ENCODE peak calls at places on chromosomes 1 and 21, in ten cellular contexts. M, D, T, U, V, J, S, N, G and Z are unnamed samples.

GRCh38 chr1:31007462-31007991 is 58.0 kb downstream of the PUM1 start:
- DNase-seq in M (no peak), D (no peak), T (no peak), U (no peak), V (no peak), J (peak), S (no peak), N (no peak), G (no peak), Z (no peak)

GRCh38 chr1:101112051-101112770 is 86.6 kb upstream of the DPH5 start:
- DNase-seq in M (no peak), D (no peak), T (no peak), U (peak), V (no peak), J (no peak), S (no peak), N (no peak), G (peak), Z (peak)

GRCh38 chr1:153494976-153495535 is 34.6 kb upstream of the S100A7 start:
- DNase-seq in M (peak), D (peak), T (peak), U (peak), V (peak), J (peak), S (peak), N (peak), G (no peak), Z (peak)

GRCh38 chr21:34642211-34643075 is 26.4 kb upstream of the CLIC6 start:
- DNase-seq in M (no peak), D (no peak), T (no peak), U (no peak), V (no peak), J (no peak), S (peak), N (no peak), G (peak), Z (peak)

GRCh38 chr1:115092214-115092613 is 2.9 kb upstream of the TSPAN2 start:
- DNase-seq in M (no peak), D (no peak), T (no peak), U (no peak), V (no peak), J (no peak), S (no peak), N (no peak), G (no peak), Z (no peak)

GRCh38 chr1:246267426-246267825 is 239.7 kb downstream of the SMYD3 start:
- DNase-seq in M (no peak), D (no peak), T (no peak), U (no peak), V (peak), J (no peak), S (no peak), N (no peak), G (no peak), Z (no peak)

GRCh38 chr21:37793660-37794059 is 122.6 kb downstream of the KCNJ6 start:
- DNase-seq in M (no peak), D (no peak), T (no peak), U (no peak), V (no peak), J (no peak), S (no peak), N (no peak), G (no peak), Z (no peak)

GRCh38 chr1:26279598-26280332 is at the start of gene SH3BGRL3:
- DNase-seq in M (peak), D (peak), T (peak), U (peak), V (peak), J (peak), S (peak), N (peak), G (no peak), Z (peak)

GRCh38 chr1:52424238-52424637 is 19.8 kb downstream of the PRPF38A start:
- DNase-seq in M (no peak), D (no peak), T (no peak), U (no peak), V (no peak), J (no peak), S (no peak), N (no peak), G (no peak), Z (no peak)

GRCh38 chr1:246001821-246002220 is 505.3 kb downstream of the SMYD3 start:
- DNase-seq in M (no peak), D (no peak), T (no peak), U (no peak), V (no peak), J (no peak), S (no peak), N (no peak), G (no peak), Z (no peak)

GRCh38 chr21:27306821-27307746 is 340.2 kb upstream of the ADAMTS5 start:
- DNase-seq in M (no peak), D (no peak), T (no peak), U (no peak), V (no peak), J (no peak), S (no peak), N (no peak), G (no peak), Z (no peak)

GRCh38 chr21:37631319-37632117 is 264.9 kb downstream of the DYRK1A start:
- DNase-seq in M (peak), D (no peak), T (peak), U (no peak), V (peak), J (peak), S (no peak), N (no peak), G (peak), Z (no peak)

GRCh38 chr1:208189183-208189582 is 55.0 kb downstream of the PLXNA2 start:
- DNase-seq in M (no peak), D (no peak), T (no peak), U (no peak), V (no peak), J (no peak), S (peak), N (no peak), G (peak), Z (no peak)

GRCh38 chr1:61539720-61540462 is 185.1 kb downstream of the TM2D1 start:
- DNase-seq in M (no peak), D (no peak), T (no peak), U (no peak), V (peak), J (no peak), S (no peak), N (no peak), G (no peak), Z (no peak)

GRCh38 chr1:56132520-56132919 is 446.8 kb downstream of the PLPP3 start:
- DNase-seq in M (no peak), D (no peak), T (no peak), U (no peak), V (no peak), J (no peak), S (no peak), N (no peak), G (no peak), Z (no peak)

GRCh38 chr1:6911974-6912373 is 126.7 kb downstream of the CAMTA1 start:
- DNase-seq in M (no peak), D (no peak), T (no peak), U (no peak), V (no peak), J (no peak), S (no peak), N (no peak), G (no peak), Z (no peak)

GRCh38 chr1:91742848-91743292 is 143.1 kb downstream of the TGFBR3 start:
- DNase-seq in M (no peak), D (no peak), T (no peak), U (peak), V (no peak), J (peak), S (no peak), N (no peak), G (no peak), Z (no peak)

GRCh38 chr1:168443356-168443755 is 100.4 kb downstream of the XCL2 start:
- DNase-seq in M (no peak), D (no peak), T (no peak), U (no peak), V (no peak), J (no peak), S (no peak), N (no peak), G (no peak), Z (no peak)

GRCh38 chr1:39490596-39491145 is 765 bp upstream of the BMP8A start:
- DNase-seq in M (no peak), D (no peak), T (peak), U (peak), V (peak), J (no peak), S (peak), N (no peak), G (no peak), Z (no peak)

GRCh38 chr1:55464550-55464949 is 249.4 kb upstream of the USP24 start:
- DNase-seq in M (no peak), D (no peak), T (no peak), U (no peak), V (no peak), J (no peak), S (no peak), N (no peak), G (no peak), Z (no peak)

GRCh38 chr1:170214980-170215910 is 69.5 kb downstream of the NTMT2 start:
- DNase-seq in M (no peak), D (no peak), T (no peak), U (no peak), V (no peak), J (no peak), S (no peak), N (no peak), G (no peak), Z (no peak)

GRCh38 chr1:200354243-200354642 is 55.6 kb downstream of the ZNF281 start:
- DNase-seq in M (no peak), D (no peak), T (no peak), U (no peak), V (no peak), J (no peak), S (no peak), N (no peak), G (peak), Z (no peak)

GRCh38 chr1:45263132-45263531 is 56.7 kb upstream of the ZSWIM5 start:
- DNase-seq in M (no peak), D (no peak), T (no peak), U (no peak), V (no peak), J (no peak), S (no peak), N (no peak), G (no peak), Z (no peak)

GRCh38 chr1:204924013-204924759 is 53.5 kb downstream of the NFASC start:
- DNase-seq in M (no peak), D (no peak), T (no peak), U (no peak), V (peak), J (no peak), S (no peak), N (no peak), G (no peak), Z (no peak)

GRCh38 chr1:109923131-109923945 is 12.7 kb downstream of the CSF1 start:
- DNase-seq in M (no peak), D (no peak), T (peak), U (peak), V (peak), J (no peak), S (no peak), N (peak), G (no peak), Z (peak)

GRCh38 chr1:5456090-5456789 is 536.0 kb downstream of the NPHP4 start:
- DNase-seq in M (no peak), D (no peak), T (no peak), U (no peak), V (no peak), J (no peak), S (no peak), N (peak), G (no peak), Z (no peak)

GRCh38 chr1:157595356-157595755 is 2.5 kb downstream of the FCRL4 start:
- DNase-seq in M (no peak), D (no peak), T (no peak), U (peak), V (no peak), J (no peak), S (no peak), N (no peak), G (peak), Z (no peak)

GRCh38 chr21:14119038-14119437 is 91.7 kb downstream of the LIPI start:
- DNase-seq in M (no peak), D (no peak), T (no peak), U (no peak), V (peak), J (no peak), S (no peak), N (no peak), G (no peak), Z (no peak)

GRCh38 chr1:99650021-99650420 is 4.1 kb downstream of the PALMD start:
- DNase-seq in M (no peak), D (no peak), T (no peak), U (no peak), V (no peak), J (peak), S (no peak), N (no peak), G (no peak), Z (no peak)

GRCh38 chr1:64396817-64397216 is 73.1 kb upstream of the CACHD1 start:
- DNase-seq in M (no peak), D (peak), T (no peak), U (no peak), V (peak), J (no peak), S (no peak), N (no peak), G (no peak), Z (no peak)

GRCh38 chr21:42062543-42063022 is 8.5 kb upstream of the UMODL1 start:
- DNase-seq in M (peak), D (no peak), T (no peak), U (peak), V (no peak), J (no peak), S (peak), N (no peak), G (peak), Z (no peak)

GRCh38 chr1:202076050-202076511 is 46.6 kb upstream of the GPR37L1 start:
- DNase-seq in M (peak), D (no peak), T (no peak), U (peak), V (no peak), J (no peak), S (no peak), N (peak), G (no peak), Z (no peak)

GRCh38 chr21:40795313-40795712 is 51.6 kb downstream of the DSCAM start:
- DNase-seq in M (no peak), D (no peak), T (no peak), U (no peak), V (no peak), J (no peak), S (no peak), N (no peak), G (no peak), Z (no peak)

DNA sequence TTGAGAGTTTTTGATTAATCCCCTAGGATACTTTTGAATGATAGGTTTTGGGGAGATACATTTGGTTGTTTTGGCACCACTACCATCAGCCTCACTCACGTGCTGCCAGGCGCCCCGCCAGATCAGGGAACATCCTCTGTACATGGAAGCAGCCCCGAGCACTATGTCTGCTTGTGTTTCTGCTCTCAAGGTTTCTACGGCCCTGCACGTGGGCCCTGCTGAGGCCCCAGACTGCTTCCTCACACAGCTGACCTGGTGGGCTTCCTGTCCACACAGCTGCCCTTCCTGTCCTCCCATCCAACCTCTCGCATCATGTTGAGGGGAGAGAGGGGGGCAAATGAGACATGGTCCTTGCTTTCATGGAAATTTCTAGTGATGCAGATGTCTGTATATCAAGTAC is 20.0 kb downstream of the ADARB1 start:
- DNase-seq in M (no peak), D (no peak), T (no peak), U (no peak), V (no peak), J (no peak), S (no peak), N (peak), G (no peak), Z (peak)
- TF ChIP-seq POLR2AphosphoS5 in M (no peak), D (no peak), T (no peak), U (no peak), V (no peak), J (no peak), S (no peak), N (no peak), G (no peak), Z (no peak)

GRCh38 chr1:67618285-67619018 is 66.5 kb upstream of the GADD45A start:
- DNase-seq in M (peak), D (no peak), T (peak), U (peak), V (no peak), J (peak), S (no peak), N (no peak), G (no peak), Z (no peak)
- TF ChIP-seq POLR2AphosphoS5 in M (peak), D (no peak), T (no peak), U (peak), V (no peak), J (peak), S (no peak), N (no peak), G (no peak), Z (peak)

GRCh38 chr1:53889304-53890298 is at the start of gene YIPF1:
- DNase-seq in M (peak), D (peak), T (peak), U (peak), V (peak), J (peak), S (peak), N (peak), G (peak), Z (peak)
- TF ChIP-seq POLR2AphosphoS5 in M (peak), D (peak), T (no peak), U (peak), V (peak), J (peak), S (peak), N (peak), G (peak), Z (peak)

GRCh38 chr21:15283789-15284188 is 219.0 kb upstream of the NRIP1 start:
- DNase-seq in M (no peak), D (no peak), T (no peak), U (no peak), V (no peak), J (no peak), S (no peak), N (no peak), G (no peak), Z (no peak)

GRCh38 chr21:15282666-15283065 is 217.9 kb upstream of the NRIP1 start:
- DNase-seq in M (no peak), D (no peak), T (no peak), U (no peak), V (no peak), J (no peak), S (no peak), N (no peak), G (no peak), Z (no peak)

GRCh38 chr21:15283138-15283537 is 218.3 kb upstream of the NRIP1 start:
- DNase-seq in M (no peak), D (no peak), T (no peak), U (no peak), V (no peak), J (no peak), S (no peak), N (no peak), G (no peak), Z (no peak)

GRCh38 chr21:15279484-15279883 is 214.7 kb upstream of the NRIP1 start:
- DNase-seq in M (no peak), D (no peak), T (no peak), U (no peak), V (no peak), J (no peak), S (no peak), N (no peak), G (no peak), Z (no peak)

GRCh38 chr21:15281714-15282113 is 216.9 kb upstream of the NRIP1 start:
- DNase-seq in M (no peak), D (no peak), T (no peak), U (no peak), V (no peak), J (no peak), S (no peak), N (no peak), G (no peak), Z (no peak)
- TF ChIP-seq POLR2AphosphoS5 in M (no peak), D (no peak), T (no peak), U (no peak), V (no peak), J (no peak), S (no peak), N (no peak), G (no peak), Z (no peak)

DNA sequence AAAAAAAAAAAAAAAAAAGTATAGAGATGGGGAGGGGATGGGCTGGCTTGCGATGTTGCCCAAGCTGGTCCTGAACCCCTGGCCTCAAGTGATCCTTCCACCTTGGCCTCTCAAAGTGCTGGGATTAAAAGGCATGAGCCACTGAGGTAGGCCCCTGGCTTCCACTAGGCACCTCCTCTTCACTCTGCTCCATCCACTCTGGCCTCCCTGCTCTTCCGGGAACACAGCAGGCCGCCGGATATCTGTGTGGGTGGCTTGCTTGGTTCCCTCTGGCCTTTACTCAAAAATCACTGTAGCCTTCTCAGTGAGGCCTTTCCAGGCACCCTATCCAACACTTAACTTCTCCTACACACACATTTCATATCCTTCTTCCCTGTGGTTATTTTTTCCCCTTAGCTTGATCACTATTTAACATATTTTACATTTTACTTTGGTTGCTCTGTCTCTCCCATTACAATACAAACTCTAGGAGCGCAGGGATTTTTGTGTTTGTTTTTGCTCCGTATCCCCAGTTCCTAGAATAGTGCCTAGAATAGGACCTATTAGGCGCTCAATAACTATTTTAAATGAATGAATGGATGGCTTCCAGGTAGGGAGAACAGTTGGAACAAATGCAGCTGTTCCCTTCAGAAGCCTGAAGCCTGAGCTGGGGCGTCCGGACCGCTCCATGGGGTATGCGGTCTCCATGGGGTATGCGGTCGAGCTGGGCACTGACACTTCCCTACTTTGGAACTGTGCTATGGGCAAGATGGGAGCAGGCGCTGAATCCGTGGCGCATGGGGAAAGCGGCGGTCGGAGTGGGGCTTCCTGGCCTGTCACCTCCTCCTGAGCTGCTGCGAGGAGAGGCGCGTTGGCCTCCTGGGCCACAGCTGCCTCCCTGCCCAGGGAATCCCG is 46.7 kb downstream of the H3-3A start:
- DNase-seq in M (peak), D (no peak), T (no peak), U (no peak), V (no peak), J (no peak), S (no peak), N (no peak), G (no peak), Z (no peak)
- TF ChIP-seq POLR2AphosphoS5 in M (peak), D (no peak), T (no peak), U (no peak), V (no peak), J (no peak), S (no peak), N (no peak), G (no peak), Z (peak)